ENCODE peak calls at places on chromosomes 16 and 17, in ten cellular contexts. J is left ventricle myocardium inferior; D is CD8-positive, alpha-beta T cell; Y is brain microvascular endothelial cell; P is Peyer's patch; N is heart left ventricle; S is H7; Q is stomach; E is neuronal stem cell; U is CD4-positive, alpha-beta memory T cell. M is an unnamed sample. For H3K36me3, the result is how much of the 10 kb centered on the place peaks cover.

GRCh38 chr17:6666077-6666521 is 14.5 kb downstream of the C17orf100 start:
- DNase-seq in J (peak), D (peak), Y (peak), P (peak), N (peak), S (peak), Q (peak), E (peak), U (peak), M (peak)

GRCh38 chr17:45791935-45792334 is 7.8 kb downstream of the CRHR1 start:
- DNase-seq in J (no peak), D (no peak), Y (no peak), P (peak), N (no peak), S (peak), Q (peak), E (no peak), U (no peak), M (no peak)

GRCh38 chr17:10169274-10169673 is 29.1 kb downstream of the GAS7 start:
- DNase-seq in J (no peak), D (no peak), Y (no peak), P (no peak), N (no peak), S (no peak), Q (no peak), E (no peak), U (no peak), M (no peak)

GRCh38 chr17:20118280-20118679 is 109.1 kb downstream of the SPECC1 start:
- DNase-seq in J (no peak), D (no peak), Y (no peak), P (no peak), N (no peak), S (no peak), Q (no peak), E (no peak), U (no peak), M (no peak)

GRCh38 chr17:7611635-7612293 is 2.9 kb downstream of the FXR2 start:
- DNase-seq in J (no peak), D (no peak), Y (no peak), P (no peak), N (no peak), S (no peak), Q (no peak), E (no peak), U (no peak), M (no peak)

GRCh38 chr17:76094046-76094445 is 9.5 kb downstream of the EXOC7 start:
- DNase-seq in J (no peak), D (no peak), Y (no peak), P (no peak), N (no peak), S (no peak), Q (no peak), E (no peak), U (no peak), M (no peak)

GRCh38 chr16:27480761-27481160 is 69.0 kb downstream of the GTF3C1 start:
- DNase-seq in J (no peak), D (no peak), Y (no peak), P (no peak), N (no peak), S (no peak), Q (no peak), E (no peak), U (no peak), M (no peak)

GRCh38 chr16:63241476-63241875 is 1205.2 kb upstream of the CDH8 start:
- DNase-seq in J (no peak), D (no peak), Y (no peak), P (no peak), N (no peak), S (no peak), Q (no peak), E (no peak), U (no peak), M (no peak)

GRCh38 chr16:46747777-46748651 is at the start of gene MYLK3:
- DNase-seq in J (peak), D (no peak), Y (no peak), P (peak), N (peak), S (peak), Q (no peak), E (peak), U (no peak), M (peak)

GRCh38 chr17:63881935-63882601 is at the start of gene GH2:
- DNase-seq in J (no peak), D (peak), Y (peak), P (peak), N (no peak), S (peak), Q (peak), E (peak), U (peak), M (peak)

GRCh38 chr16:66386629-66387622 is 20.4 kb downstream of the CDH5 start:
- DNase-seq in J (no peak), D (no peak), Y (no peak), P (peak), N (no peak), S (no peak), Q (peak), E (no peak), U (no peak), M (no peak)

GRCh38 chr17:33811006-33811760 is 443.9 kb upstream of the CCL2 start:
- DNase-seq in J (no peak), D (no peak), Y (no peak), P (no peak), N (no peak), S (no peak), Q (no peak), E (no peak), U (no peak), M (no peak)

GRCh38 chr17:64974750-64975317 is 55.6 kb upstream of the LRRC37A3 start:
- DNase-seq in J (no peak), D (no peak), Y (no peak), P (no peak), N (no peak), S (no peak), Q (no peak), E (no peak), U (no peak), M (no peak)

GRCh38 chr17:70848785-70849184 is 679.5 kb downstream of the KCNJ2 start:
- DNase-seq in J (no peak), D (no peak), Y (peak), P (no peak), N (no peak), S (no peak), Q (no peak), E (no peak), U (no peak), M (no peak)

GRCh38 chr17:74176546-74177001 is 26.9 kb upstream of the RPL38 start:
- DNase-seq in J (peak), D (peak), Y (peak), P (peak), N (no peak), S (peak), Q (peak), E (peak), U (peak), M (peak)

GRCh38 chr17:2054262-2054739 is 602 bp upstream of the HIC1 start:
- DNase-seq in J (no peak), D (no peak), Y (no peak), P (peak), N (peak), S (no peak), Q (no peak), E (no peak), U (no peak), M (peak)

GRCh38 chr16:54402270-54402669 is 115.7 kb upstream of the IRX3 start:
- DNase-seq in J (peak), D (no peak), Y (no peak), P (no peak), N (peak), S (no peak), Q (no peak), E (no peak), U (no peak), M (no peak)

GRCh38 chr17:8843344-8843743 is 24.1 kb downstream of the PIK3R6 start:
- DNase-seq in J (no peak), D (no peak), Y (no peak), P (no peak), N (no peak), S (no peak), Q (no peak), E (no peak), U (no peak), M (no peak)

GRCh38 chr17:74512041-74512440 is 19.2 kb downstream of the CD300LB start:
- DNase-seq in J (peak), D (no peak), Y (no peak), P (peak), N (no peak), S (no peak), Q (no peak), E (no peak), U (no peak), M (no peak)

GRCh38 chr17:82215095-82215971 is 2.7 kb upstream of the CCDC57 start:
- DNase-seq in J (no peak), D (no peak), Y (no peak), P (no peak), N (peak), S (peak), Q (no peak), E (no peak), U (no peak), M (peak)

GRCh38 chr17:63345598-63345997 is 100.5 kb downstream of the CYB561 start:
- DNase-seq in J (no peak), D (no peak), Y (no peak), P (no peak), N (no peak), S (no peak), Q (no peak), E (no peak), U (no peak), M (peak)

GRCh38 chr17:74738051-74738996 is 1.3 kb downstream of the RAB37 start:
- DNase-seq in J (peak), D (peak), Y (no peak), P (peak), N (peak), S (peak), Q (peak), E (no peak), U (peak), M (no peak)

GRCh38 chr17:49730078-49730786 is 22.5 kb upstream of the SLC35B1 start:
- DNase-seq in J (peak), D (no peak), Y (peak), P (peak), N (peak), S (no peak), Q (peak), E (no peak), U (no peak), M (peak)
- H3K36me3 ChIP-seq in J (under half), D (under half), Y (under half), P (under half), N (under half), S (under half), Q (under half), E (under half), U (half or more), M (under half)

GRCh38 chr16:89668790-89669158 is 11.1 kb downstream of the SPATA33 start:
- DNase-seq in J (no peak), D (no peak), Y (no peak), P (peak), N (no peak), S (no peak), Q (no peak), E (no peak), U (no peak), M (no peak)
- H3K36me3 ChIP-seq in J (under half), D (under half), Y (under half), P (under half), N (under half), S (under half), Q (under half), E (under half), U (under half), M (under half)

GRCh38 chr17:48060249-48060648 is 12.1 kb downstream of the NFE2L1 start:
- DNase-seq in J (no peak), D (no peak), Y (no peak), P (no peak), N (no peak), S (no peak), Q (no peak), E (no peak), U (no peak), M (no peak)

GRCh38 chr17:48057626-48058025 is 9.5 kb downstream of the NFE2L1 start:
- DNase-seq in J (no peak), D (no peak), Y (no peak), P (no peak), N (no peak), S (no peak), Q (no peak), E (no peak), U (no peak), M (no peak)

GRCh38 chr17:48056879-48057278 is 8.7 kb downstream of the NFE2L1 start:
- DNase-seq in J (no peak), D (no peak), Y (no peak), P (no peak), N (no peak), S (no peak), Q (no peak), E (no peak), U (no peak), M (no peak)

GRCh38 chr17:48059125-48059668 is 11.0 kb downstream of the NFE2L1 start:
- DNase-seq in J (no peak), D (no peak), Y (no peak), P (no peak), N (no peak), S (no peak), Q (no peak), E (no peak), U (no peak), M (no peak)

DNA sequence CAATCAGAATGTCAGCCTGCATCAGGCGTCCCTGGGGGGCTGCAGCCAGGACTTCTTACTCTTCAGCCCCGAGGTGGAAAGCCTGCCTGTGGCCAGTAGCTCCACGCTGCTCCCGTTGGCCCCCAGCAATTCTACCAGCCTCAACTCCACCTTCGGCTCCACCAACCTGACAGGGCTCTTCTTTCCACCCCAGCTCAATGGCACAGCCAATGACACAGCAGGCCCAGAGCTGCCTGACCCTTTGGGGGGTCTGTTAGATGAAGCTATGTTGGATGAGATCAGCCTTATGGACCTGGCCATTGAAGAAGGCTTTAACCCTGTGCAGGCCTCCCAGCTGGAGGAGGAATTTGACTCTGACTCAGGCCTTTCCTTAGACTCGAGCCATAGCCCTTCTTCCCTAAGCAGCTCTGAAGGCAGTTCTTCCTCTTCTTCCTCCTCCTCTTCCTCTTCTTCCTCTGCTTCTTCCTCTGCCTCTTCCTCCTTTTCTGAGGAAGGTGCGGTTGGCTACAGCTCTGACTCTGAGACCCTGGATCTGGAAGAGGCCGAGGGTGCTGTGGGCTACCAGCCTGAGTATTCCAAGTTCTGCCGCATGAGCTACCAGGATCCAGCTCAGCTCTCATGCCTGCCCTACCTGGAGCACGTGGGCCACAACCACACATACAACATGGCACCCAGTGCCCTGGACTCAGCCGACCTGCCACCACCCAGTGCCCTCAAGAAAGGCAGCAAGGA is 10.4 kb downstream of the NFE2L1 start:
- DNase-seq in J (no peak), D (no peak), Y (no peak), P (no peak), N (no peak), S (no peak), Q (no peak), E (no peak), U (no peak), M (no peak)
- H3K36me3 ChIP-seq in J (half or more), D (under half), Y (half or more), P (under half), N (half or more), S (half or more), Q (half or more), E (half or more), U (half or more), M (half or more)

DNA sequence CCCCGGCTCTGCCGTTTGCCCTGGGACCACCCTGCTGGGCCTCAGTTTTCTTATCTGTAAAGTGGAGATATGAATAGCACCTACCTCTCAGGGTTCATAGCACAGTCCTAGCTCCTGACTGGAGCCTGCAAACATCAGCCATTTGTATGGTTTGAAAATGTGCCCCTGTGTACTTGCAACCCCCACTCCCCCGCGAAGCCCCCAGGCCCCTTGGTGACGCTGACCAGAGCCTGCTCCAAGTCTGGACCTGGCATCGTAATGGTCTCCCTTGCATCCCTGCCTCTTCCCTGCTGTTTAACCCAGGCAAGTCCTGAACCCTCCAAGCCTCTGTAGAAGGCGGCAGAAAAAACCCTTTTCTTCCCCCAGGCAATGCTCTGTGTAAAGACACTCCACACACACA is 128.0 kb downstream of the IRF8 start:
- DNase-seq in J (no peak), D (no peak), Y (no peak), P (peak), N (no peak), S (no peak), Q (no peak), E (no peak), U (no peak), M (no peak)
- H3K36me3 ChIP-seq in J (under half), D (under half), Y (under half), P (under half), N (under half), S (under half), Q (under half), E (under half), U (under half), M (under half)

GRCh38 chr16:2063861-2064260 is 16.1 kb downstream of the TSC2 start:
- DNase-seq in J (no peak), D (no peak), Y (no peak), P (no peak), N (no peak), S (no peak), Q (no peak), E (no peak), U (no peak), M (no peak)

GRCh38 chr16:2060346-2060745 is 12.6 kb downstream of the TSC2 start:
- DNase-seq in J (no peak), D (no peak), Y (no peak), P (no peak), N (no peak), S (no peak), Q (no peak), E (no peak), U (no peak), M (no peak)

GRCh38 chr16:2062801-2063200 is 15.0 kb downstream of the TSC2 start:
- DNase-seq in J (no peak), D (no peak), Y (no peak), P (no peak), N (no peak), S (no peak), Q (no peak), E (no peak), U (no peak), M (no peak)

GRCh38 chr16:2061023-2061422 is 13.2 kb downstream of the TSC2 start:
- DNase-seq in J (no peak), D (no peak), Y (no peak), P (no peak), N (no peak), S (no peak), Q (no peak), E (no peak), U (no peak), M (no peak)

GRCh38 chr16:2061526-2061925 is 13.7 kb downstream of the TSC2 start:
- DNase-seq in J (no peak), D (no peak), Y (no peak), P (no peak), N (no peak), S (no peak), Q (no peak), E (no peak), U (no peak), M (no peak)
- H3K36me3 ChIP-seq in J (half or more), D (under half), Y (half or more), P (under half), N (half or more), S (under half), Q (half or more), E (under half), U (under half), M (half or more)

DNA sequence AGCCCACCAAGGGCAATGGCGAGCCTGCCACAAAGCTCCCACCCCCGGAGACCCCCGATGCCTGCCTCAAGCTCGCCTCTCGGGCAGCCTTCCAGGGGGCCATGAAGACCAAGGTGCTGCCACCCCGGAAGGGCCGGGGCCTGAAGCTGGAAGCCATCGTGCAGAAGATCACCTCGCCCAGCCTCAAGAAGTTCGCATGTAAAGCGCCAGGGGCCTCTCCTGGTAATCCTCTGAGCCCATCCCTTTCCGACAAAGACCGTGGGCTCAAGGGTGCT is 40.1 kb downstream of the SREBF1 start:
- DNase-seq in J (no peak), D (no peak), Y (no peak), P (no peak), N (peak), S (peak), Q (no peak), E (no peak), U (no peak), M (no peak)
- H3K36me3 ChIP-seq in J (half or more), D (under half), Y (half or more), P (under half), N (half or more), S (under half), Q (under half), E (half or more), U (under half), M (under half)

DNA sequence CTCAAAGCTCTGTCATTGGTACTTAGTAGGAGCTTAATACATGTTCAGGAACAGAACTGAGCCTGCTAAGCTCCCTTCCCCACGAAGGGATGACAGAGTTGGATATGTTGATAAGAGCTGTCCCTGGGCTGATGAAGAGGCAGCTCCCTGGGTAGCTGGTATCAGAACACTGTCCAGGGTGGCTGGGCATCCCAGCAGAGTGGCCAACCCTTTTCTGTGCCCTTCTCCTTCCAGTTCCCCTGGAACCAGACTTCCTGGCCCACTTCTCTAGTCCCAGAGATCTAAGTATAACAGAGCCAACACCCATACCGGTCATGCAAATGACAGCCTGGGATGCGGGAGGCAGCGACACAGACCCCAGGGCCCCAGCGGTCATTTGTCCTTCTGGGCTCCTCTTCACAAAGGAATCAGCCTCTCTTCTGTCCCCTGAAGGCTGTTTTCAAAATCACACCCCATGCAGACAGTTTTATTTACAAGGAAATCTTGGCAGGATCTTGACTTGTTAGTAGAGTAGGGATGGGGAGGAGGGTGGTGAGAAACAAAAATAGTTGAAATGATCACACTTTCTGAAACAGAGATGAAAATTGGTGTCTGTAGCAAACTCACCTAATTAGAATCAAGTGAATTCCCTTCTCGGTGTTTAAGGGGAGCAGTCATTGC is 1.4 kb upstream of the RHBDL3 start:
- DNase-seq in J (no peak), D (no peak), Y (no peak), P (no peak), N (no peak), S (peak), Q (no peak), E (no peak), U (no peak), M (peak)
- H3K36me3 ChIP-seq in J (under half), D (under half), Y (under half), P (under half), N (under half), S (under half), Q (under half), E (under half), U (under half), M (under half)

M was measured in adipocyte.